ENCODE peak calls at places on chromosomes 2 and 18, in seven cellular contexts. M is CD4-positive, CD25-positive, alpha-beta regulatory T cell; S is foreskin fibroblast; R is NCI-H2029; U is CD8-positive, alpha-beta T cell; X is retina; V is activated effector memory CD4-positive, alpha-beta T cell treated with anti-CD3 and anti-CD28 coated beads, Interleukin-2, amount 50 U/mL, for 16 hours. Z is an unnamed sample.

GRCh38 chr2:36708119-36708741 is 11.7 kb downstream of the VIT start:
- DNase-seq in M (no peak), S (no peak), R (no peak), U (no peak), X (no peak), V (no peak), Z (peak)

GRCh38 chr2:98663521-98664090 is 55.2 kb downstream of the UNC50 start:
- DNase-seq in M (peak), S (no peak), R (no peak), U (peak), X (no peak), V (no peak), Z (no peak)

GRCh38 chr2:54629914-54630609 is 93.4 kb upstream of the EML6 start:
- DNase-seq in M (no peak), S (peak), R (no peak), U (no peak), X (no peak), V (no peak), Z (no peak)

GRCh38 chr18:10006261-10006903 is 92.6 kb downstream of the VAPA start:
- DNase-seq in M (no peak), S (peak), R (no peak), U (no peak), X (no peak), V (no peak), Z (no peak)

GRCh38 chr2:235042576-235043515 is 91.0 kb downstream of the SH3BP4 start:
- DNase-seq in M (no peak), S (no peak), R (no peak), U (no peak), X (no peak), V (no peak), Z (no peak)

GRCh38 chr2:6506311-6507258 is 359.1 kb downstream of the CMPK2 start:
- DNase-seq in M (no peak), S (peak), R (no peak), U (no peak), X (no peak), V (no peak), Z (no peak)

GRCh38 chr18:47545613-47546012 is 294.2 kb upstream of the SKOR2 start:
- DNase-seq in M (no peak), S (no peak), R (no peak), U (no peak), X (no peak), V (no peak), Z (no peak)

GRCh38 chr2:65204461-65205230 is 23.0 kb upstream of the ACTR2 start:
- DNase-seq in M (peak), S (no peak), R (no peak), U (no peak), X (no peak), V (peak), Z (no peak)

GRCh38 chr18:34659579-34660517 is 50.2 kb upstream of the DTNA start:
- DNase-seq in M (no peak), S (peak), R (peak), U (no peak), X (peak), V (no peak), Z (peak)

GRCh38 chr2:20609349-20609994 is 41.4 kb downstream of the HS1BP3 start:
- DNase-seq in M (no peak), S (peak), R (peak), U (no peak), X (no peak), V (peak), Z (no peak)

GRCh38 chr2:44751754-44752479 is 189.6 kb upstream of the SIX3 start:
- DNase-seq in M (peak), S (no peak), R (no peak), U (no peak), X (no peak), V (no peak), Z (no peak)

GRCh38 chr2:63870679-63871078 is 29.0 kb downstream of the UGP2 start:
- DNase-seq in M (no peak), S (no peak), R (no peak), U (no peak), X (no peak), V (no peak), Z (no peak)

GRCh38 chr2:150732064-150732463 is 244.6 kb upstream of the RND3 start:
- DNase-seq in M (no peak), S (peak), R (no peak), U (no peak), X (no peak), V (no peak), Z (peak)

GRCh38 chr18:44518666-44519065 is 162.0 kb upstream of the SETBP1 start:
- DNase-seq in M (no peak), S (no peak), R (no peak), U (no peak), X (no peak), V (no peak), Z (no peak)

GRCh38 chr2:140679752-140680151 is 1451.1 kb downstream of the LRP1B start:
- DNase-seq in M (no peak), S (no peak), R (no peak), U (no peak), X (no peak), V (no peak), Z (no peak)

GRCh38 chr2:109335586-109336266 is 206.7 kb downstream of the SH3RF3 start:
- DNase-seq in M (peak), S (peak), R (no peak), U (no peak), X (no peak), V (no peak), Z (peak)

GRCh38 chr18:54806526-54806925 is 21.8 kb upstream of the RAB27B start:
- DNase-seq in M (no peak), S (peak), R (no peak), U (no peak), X (no peak), V (no peak), Z (no peak)

GRCh38 chr2:242032780-242033656 is 163.5 kb downstream of the RTP5 start:
- DNase-seq in M (no peak), S (no peak), R (no peak), U (no peak), X (no peak), V (no peak), Z (no peak)

GRCh38 chr2:150127995-150128394 is 359.5 kb downstream of the RND3 start:
- DNase-seq in M (no peak), S (peak), R (no peak), U (no peak), X (no peak), V (no peak), Z (no peak)

GRCh38 chr2:145752091-145752806 is 1232.3 kb upstream of the ZEB2 start:
- DNase-seq in M (no peak), S (peak), R (peak), U (no peak), X (peak), V (no peak), Z (peak)

GRCh38 chr18:58253871-58254270 is 209.8 kb downstream of the NEDD4L start:
- DNase-seq in M (no peak), S (no peak), R (no peak), U (no peak), X (no peak), V (no peak), Z (no peak)

GRCh38 chr2:41668529-41668928 is 379.3 kb upstream of the PKDCC start:
- DNase-seq in M (no peak), S (no peak), R (no peak), U (no peak), X (no peak), V (no peak), Z (no peak)

GRCh38 chr2:239819974-239820555 is 205.1 kb downstream of the NDUFA10 start:
- DNase-seq in M (no peak), S (no peak), R (no peak), U (no peak), X (no peak), V (peak), Z (no peak)

GRCh38 chr2:10498525-10499274 is 50.6 kb upstream of the ODC1 start:
- DNase-seq in M (no peak), S (no peak), R (no peak), U (no peak), X (no peak), V (peak), Z (no peak)

GRCh38 chr2:28137221-28137620 is 246.7 kb downstream of the BABAM2 start:
- DNase-seq in M (no peak), S (peak), R (no peak), U (no peak), X (no peak), V (no peak), Z (peak)

GRCh38 chr2:201882353-201883095 is 76.2 kb downstream of the CDK15 start:
- DNase-seq in M (peak), S (peak), R (no peak), U (no peak), X (peak), V (no peak), Z (no peak)

GRCh38 chr2:159124441-159124911 is 156.0 kb downstream of the TANC1 start:
- DNase-seq in M (peak), S (peak), R (no peak), U (no peak), X (no peak), V (no peak), Z (peak)

GRCh38 chr18:34956663-34957062 is 84.5 kb upstream of the MAPRE2 start:
- DNase-seq in M (no peak), S (no peak), R (no peak), U (no peak), X (no peak), V (no peak), Z (no peak)

GRCh38 chr2:24613154-24613814 is 122.2 kb downstream of the NCOA1 start:
- DNase-seq in M (peak), S (peak), R (peak), U (no peak), X (no peak), V (peak), Z (peak)

GRCh38 chr2:9279426-9279825 is 72.8 kb downstream of the ASAP2 start:
- DNase-seq in M (no peak), S (no peak), R (no peak), U (no peak), X (no peak), V (no peak), Z (no peak)